ENCODE peak calls at places on chromosomes 7 and 10, in seven cellular contexts. E, I, A, Z, V, L and K are unnamed samples.

GRCh38 chr10:99532687-99533495 is at the start of gene NKX2-3:
- DNase-seq in E (peak), Z (no peak), V (peak), L (no peak), I (peak), A (no peak), K (peak)

GRCh38 chr7:44325181-44325671 is at the start of gene CAMK2B:
- DNase-seq in Z (no peak), V (no peak), I (no peak), E (no peak), L (no peak), A (no peak), K (peak)

GRCh38 chr7:25926009-25926408 is 226.0 kb upstream of the NFE2L3 start:
- DNase-seq in I (no peak), Z (peak), V (peak), A (no peak), E (no peak), L (no peak), K (no peak)

GRCh38 chr7:67817481-67817880 is 820.8 kb downstream of the TYW1 start:
- DNase-seq in I (no peak), L (no peak), E (no peak), V (no peak), Z (no peak), A (no peak), K (no peak)

GRCh38 chr7:43583424-43584199 is 704 bp downstream of the STK17A start:
- DNase-seq in E (peak), A (peak), Z (peak), L (peak), V (peak), I (peak), K (peak)

GRCh38 chr10:131729361-131729760 is 171.4 kb upstream of the PPP2R2D start:
- DNase-seq in A (no peak), L (no peak), Z (no peak), E (no peak), I (no peak), V (no peak), K (no peak)

GRCh38 chr7:34612671-34613070 is 45.3 kb upstream of the NPSR1 start:
- DNase-seq in L (no peak), I (no peak), E (no peak), A (no peak), Z (peak), V (no peak), K (no peak)

GRCh38 chr7:152699101-152699500 is 23.2 kb upstream of the XRCC2 start:
- DNase-seq in A (no peak), Z (no peak), L (no peak), V (no peak), E (no peak), I (no peak), K (no peak)

GRCh38 chr7:16734148-16734726 is 19.3 kb upstream of the TSPAN13 start:
- DNase-seq in A (no peak), L (no peak), E (no peak), V (peak), Z (peak), I (no peak), K (no peak)

GRCh38 chr7:131895541-131896173 is 339.2 kb upstream of the PODXL start:
- DNase-seq in L (no peak), E (no peak), I (peak), Z (peak), V (peak), A (no peak), K (no peak)

GRCh38 chr7:70472580-70473239 is 659.2 kb upstream of the GALNT17 start:
- DNase-seq in A (no peak), I (peak), E (no peak), V (no peak), Z (no peak), L (no peak), K (no peak)

GRCh38 chr7:73308074-73308664 is 457 bp downstream of the NSUN5 start:
- DNase-seq in I (no peak), E (peak), V (no peak), Z (no peak), A (no peak), L (peak), K (peak)

GRCh38 chr10:49348593-49348992 is 47.3 kb downstream of the DRGX start:
- DNase-seq in V (no peak), E (no peak), L (no peak), A (no peak), I (no peak), Z (no peak), K (no peak)

GRCh38 chr7:105204953-105205352 is 183.8 kb downstream of the SRPK2 start:
- DNase-seq in E (no peak), L (no peak), Z (no peak), A (no peak), I (no peak), V (no peak), K (no peak)

GRCh38 chr7:2405201-2405600 is 1.8 kb downstream of the CHST12 start:
- DNase-seq in V (no peak), Z (no peak), E (peak), I (no peak), L (no peak), A (no peak), K (no peak)

GRCh38 chr10:70669015-70669414 is 3.3 kb upstream of the ADAMTS14 start:
- DNase-seq in V (no peak), A (no peak), E (no peak), L (no peak), I (no peak), Z (no peak), K (no peak)

GRCh38 chr7:142513221-142513955 is 235.9 kb upstream of the PRSS1 start:
- DNase-seq in Z (peak), I (no peak), L (no peak), A (no peak), E (no peak), V (no peak), K (no peak)

GRCh38 chr10:86306628-86307278 is 59.8 kb downstream of the GRID1 start:
- DNase-seq in V (peak), E (peak), A (peak), L (peak), I (peak), Z (peak), K (peak)

GRCh38 chr7:159114096-159114495 is 30.6 kb downstream of the VIPR2 start:
- DNase-seq in Z (no peak), L (peak), E (no peak), I (no peak), A (no peak), V (no peak), K (no peak)

GRCh38 chr10:104450954-104451353 is 97.3 kb downstream of the CFAP58 start:
- DNase-seq in V (no peak), L (no peak), Z (no peak), E (no peak), A (no peak), I (peak), K (no peak)

GRCh38 chr7:38040831-38041230 is 120.4 kb downstream of the EPDR1 start:
- DNase-seq in L (no peak), I (peak), V (no peak), Z (no peak), E (no peak), A (no peak), K (no peak)

GRCh38 chr7:151274936-151275812 is 26.7 kb upstream of the SMARCD3 start:
- DNase-seq in E (no peak), I (no peak), V (no peak), L (no peak), A (no peak), Z (no peak), K (no peak)

GRCh38 chr10:33355267-33355666 is 20.8 kb upstream of the NRP1 start:
- DNase-seq in E (no peak), Z (no peak), A (no peak), L (no peak), I (no peak), V (no peak), K (no peak)

GRCh38 chr7:91239171-91239604 is 25.0 kb upstream of the FZD1 start:
- DNase-seq in V (peak), Z (peak), A (no peak), E (no peak), L (no peak), I (peak), K (no peak)

GRCh38 chr7:79702116-79702515 is 248.6 kb upstream of the MAGI2 start:
- DNase-seq in I (no peak), E (no peak), A (no peak), L (no peak), Z (peak), V (no peak), K (no peak)

GRCh38 chr10:86837663-86838062 is 81.2 kb downstream of the BMPR1A start:
- DNase-seq in I (no peak), V (no peak), Z (no peak), E (no peak), A (no peak), L (no peak), K (no peak)

GRCh38 chr10:8159628-8160165 is 105.2 kb downstream of the GATA3 start:
- DNase-seq in E (no peak), I (no peak), A (no peak), Z (no peak), L (no peak), V (no peak), K (no peak)

GRCh38 chr7:111238891-111239290 is 148.0 kb downstream of the LRRN3 start:
- DNase-seq in I (peak), L (no peak), E (no peak), V (peak), A (no peak), Z (no peak), K (no peak)

GRCh38 chr7:64992971-64993370 is 2.1 kb upstream of the ZNF117 start:
- DNase-seq in A (no peak), E (no peak), L (no peak), V (no peak), Z (no peak), I (peak), K (no peak)

GRCh38 chr7:6556196-6556595 is 4.9 kb upstream of the GRID2IP start:
- DNase-seq in A (no peak), E (no peak), I (no peak), Z (no peak), L (no peak), V (no peak), K (peak)

GRCh38 chr10:115829501-115830215 is 443.3 kb downstream of the GFRA1 start:
- DNase-seq in E (no peak), V (peak), I (peak), L (no peak), A (no peak), Z (peak), K (no peak)

GRCh38 chr7:128352138-128352537 is 8.4 kb upstream of the RBM28 start:
- DNase-seq in E (no peak), Z (peak), V (peak), I (peak), L (no peak), A (no peak), K (peak)

GRCh38 chr7:31071316-31071715 is 19.2 kb downstream of the ADCYAP1R1 start:
- DNase-seq in I (no peak), E (no peak), L (no peak), A (no peak), Z (no peak), V (no peak), K (no peak)

GRCh38 chr7:95434501-95435421 is at the start of gene PON2:
- DNase-seq in V (peak), I (peak), Z (peak), E (peak), L (peak), A (peak), K (peak)

GRCh38 chr7:66054063-66054462 is 21.6 kb upstream of the ASL start:
- DNase-seq in E (no peak), V (no peak), Z (no peak), A (no peak), I (no peak), L (no peak), K (no peak)

GRCh38 chr10:129440247-129440646 is 26.8 kb upstream of the MGMT start:
- DNase-seq in A (no peak), E (no peak), I (no peak), V (no peak), L (no peak), Z (no peak), K (no peak)

GRCh38 chr7:3910041-3910440 is 609.0 kb downstream of the SDK1 start:
- DNase-seq in A (peak), V (no peak), L (no peak), Z (no peak), I (no peak), E (no peak), K (no peak)

GRCh38 chr7:150378115-150378852 is 846 bp upstream of the ZNF775 start:
- DNase-seq in Z (peak), V (peak), A (peak), E (peak), I (peak), L (no peak), K (no peak)

GRCh38 chr10:30386801-30387588 is 37.9 kb upstream of the MTPAP start:
- DNase-seq in A (no peak), Z (no peak), I (peak), E (no peak), L (no peak), V (no peak), K (no peak)

GRCh38 chr10:30384791-30385201 is 35.7 kb upstream of the MTPAP start:
- DNase-seq in E (peak), Z (peak), I (peak), A (peak), L (no peak), V (peak), K (peak)

GRCh38 chr10:30390207-30390606 is 41.1 kb upstream of the MTPAP start:
- DNase-seq in L (no peak), A (no peak), I (no peak), E (no peak), V (no peak), Z (no peak), K (no peak)

GRCh38 chr10:30389543-30389942 is 40.5 kb upstream of the MTPAP start:
- DNase-seq in A (no peak), I (no peak), L (no peak), Z (no peak), V (no peak), E (no peak), K (no peak)

DNA sequence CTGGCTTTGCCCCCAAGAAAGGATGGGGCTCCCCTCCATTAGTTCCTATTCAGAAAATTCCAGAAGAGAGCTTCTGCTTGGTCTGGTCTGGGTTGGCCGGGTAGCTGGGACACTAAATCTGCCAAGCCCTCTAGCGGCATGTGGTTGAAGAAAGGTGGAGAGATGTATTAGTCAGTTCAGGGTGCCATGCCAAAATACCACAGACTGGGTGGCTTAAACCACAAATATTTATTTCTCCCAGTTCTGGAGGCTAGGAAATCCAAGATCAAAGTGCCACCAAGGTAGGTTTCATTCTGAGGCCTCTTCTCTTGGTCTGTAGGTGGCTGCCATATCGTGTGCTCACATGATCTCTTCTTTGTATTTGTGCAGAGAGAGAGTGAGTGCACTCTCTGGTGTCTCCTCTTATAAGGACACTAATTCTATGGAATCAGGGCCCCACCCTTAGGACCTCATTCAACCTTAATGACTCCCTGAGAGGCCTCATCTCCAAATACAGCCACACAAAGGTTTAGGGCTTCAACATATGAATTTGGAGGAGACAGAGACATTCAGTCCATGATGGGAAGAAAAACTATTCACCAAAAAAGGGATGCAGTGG is 38.7 kb upstream of the MTPAP start:
- DNase-seq in V (no peak), A (no peak), I (peak), Z (no peak), L (no peak), E (no peak), K (no peak)
- TF ChIP-seq CTCF in V (no peak), A (no peak), I (peak), Z (no peak), L (no peak), E (no peak), K (no peak)

GRCh38 chr7:7596156-7596555 is 29.5 kb downstream of the MIOS start:
- DNase-seq in E (no peak), I (no peak), V (no peak), Z (no peak), A (no peak), L (no peak), K (no peak)

DNA sequence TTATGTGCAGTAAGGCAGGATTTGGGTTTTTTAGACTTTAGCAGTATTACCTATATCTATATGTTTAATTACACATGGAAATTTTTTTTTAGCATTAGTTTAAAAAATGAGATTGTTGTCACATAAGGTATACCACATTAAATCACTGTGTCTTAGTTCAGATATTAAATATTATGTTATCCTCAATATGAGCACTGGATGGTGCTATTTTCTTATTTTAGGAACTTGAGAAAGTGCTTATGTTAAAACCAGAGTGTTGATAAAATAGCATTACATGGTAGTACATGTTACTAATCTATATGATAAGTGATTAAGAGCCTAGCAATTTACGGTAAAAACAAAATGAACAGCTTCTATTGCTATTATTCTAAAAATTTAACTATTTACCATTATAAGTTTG is 28.8 kb downstream of the MIOS start:
- DNase-seq in A (no peak), V (peak), I (peak), Z (peak), E (peak), L (no peak), K (no peak)
- TF ChIP-seq CTCF in A (peak), V (peak), I (no peak), Z (peak), E (peak), L (peak), K (no peak)

GRCh38 chr7:138095972-138096935 is 20.0 kb downstream of the AKR1D1 start:
- DNase-seq in L (no peak), A (no peak), E (no peak), V (no peak), I (no peak), Z (no peak), K (no peak)

GRCh38 chr7:138092486-138093028 is 16.3 kb downstream of the AKR1D1 start:
- DNase-seq in E (no peak), I (no peak), A (no peak), L (no peak), V (no peak), Z (no peak), K (no peak)

GRCh38 chr7:138099813-138100212 is 23.6 kb downstream of the AKR1D1 start:
- DNase-seq in V (no peak), I (no peak), L (no peak), Z (no peak), A (no peak), E (no peak), K (no peak)

GRCh38 chr7:138097064-138097741 is 20.9 kb downstream of the AKR1D1 start:
- DNase-seq in Z (peak), A (peak), E (peak), I (peak), L (no peak), V (no peak), K (peak)
- TF ChIP-seq CTCF in Z (peak), A (peak), E (peak), I (peak), L (no peak), V (no peak), K (peak)

GRCh38 chr10:101781655-101781983 is 1.6 kb downstream of the NPM3 start:
- DNase-seq in E (no peak), A (no peak), Z (no peak), I (no peak), V (no peak), L (peak), K (peak)

GRCh38 chr10:101778781-101779543 is 3.0 kb upstream of the FGF8 start:
- DNase-seq in Z (peak), L (peak), A (peak), V (peak), E (peak), I (peak), K (peak)

GRCh38 chr10:101780818-101781654 is 2.2 kb downstream of the NPM3 start:
- DNase-seq in L (peak), V (peak), A (peak), I (peak), Z (peak), E (peak), K (peak)

GRCh38 chr10:101779544-101780186 is 3.6 kb downstream of the NPM3 start:
- DNase-seq in E (peak), V (peak), A (peak), Z (peak), L (peak), I (peak), K (peak)

GRCh38 chr10:101780187-101780817 is 2.9 kb downstream of the NPM3 start:
- DNase-seq in L (no peak), I (no peak), E (no peak), V (no peak), A (no peak), Z (no peak), K (peak)
- TF ChIP-seq CTCF in L (no peak), I (no peak), E (no peak), V (no peak), A (no peak), Z (no peak), K (no peak)

GRCh38 chr10:92849576-92850090 is 1.3 kb downstream of the EXOC6 start:
- DNase-seq in L (no peak), E (no peak), A (no peak), Z (no peak), V (no peak), I (no peak), K (no peak)

GRCh38 chr10:92849234-92849525 is 860 bp downstream of the EXOC6 start:
- DNase-seq in L (no peak), A (no peak), I (no peak), Z (peak), V (no peak), E (peak), K (no peak)

GRCh38 chr10:92848037-92848440 is 281 bp upstream of the EXOC6 start:
- DNase-seq in L (no peak), I (no peak), V (no peak), E (no peak), A (no peak), Z (peak), K (no peak)

GRCh38 chr10:92847185-92847864 is 995 bp upstream of the EXOC6 start:
- DNase-seq in Z (peak), V (no peak), E (no peak), L (no peak), I (peak), A (no peak), K (no peak)

DNA sequence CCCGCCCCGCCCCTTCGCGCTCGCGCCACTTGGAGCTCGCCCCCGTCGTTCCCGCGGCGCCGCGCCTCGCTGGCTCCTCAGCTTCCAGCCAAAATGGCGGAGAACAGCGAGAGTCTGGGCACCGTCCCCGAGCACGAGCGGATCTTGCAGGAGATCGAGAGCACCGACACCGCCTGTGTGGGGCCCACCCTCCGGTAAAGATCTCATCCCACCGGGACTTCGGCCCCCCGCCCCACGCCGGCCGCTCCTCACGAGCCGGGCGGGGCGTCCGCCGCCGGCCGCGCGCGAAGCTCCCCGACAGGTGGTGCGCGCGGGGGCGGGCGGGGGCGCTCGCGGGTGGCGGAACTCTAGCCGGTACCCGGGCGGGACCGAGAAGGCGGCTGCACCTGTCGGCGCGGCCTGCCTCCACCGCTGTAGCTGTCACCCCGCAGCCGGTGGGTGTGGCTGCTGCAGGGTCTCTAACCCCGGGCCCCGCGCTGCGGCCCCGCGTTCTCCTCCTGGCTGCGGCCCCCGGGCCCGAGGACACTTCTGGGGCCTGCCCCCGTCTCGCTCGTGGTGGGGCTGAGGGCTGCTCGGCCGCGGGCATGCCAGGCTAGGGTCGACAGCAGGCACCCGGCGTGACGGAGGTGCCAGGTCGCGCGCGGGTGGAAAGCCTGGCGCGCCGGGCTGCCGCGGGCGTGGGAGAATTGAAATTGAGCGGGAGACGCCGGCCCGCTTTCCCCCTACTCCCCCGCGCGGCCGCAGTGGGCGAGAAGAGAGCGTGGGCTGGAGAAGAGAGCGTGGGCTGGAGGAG is at the start of gene EXOC6:
- DNase-seq in L (peak), A (peak), V (peak), Z (peak), I (peak), E (peak), K (peak)
- TF ChIP-seq CTCF in L (no peak), A (peak), V (no peak), Z (no peak), I (no peak), E (no peak), K (peak)